ENCODE peak calls at places on chromosomes 6 and 20, in five cellular contexts. T is ovary, Y is OCI-LY7, K is kidney epithelial cell, P is suprapubic skin. F is an unnamed sample.
A peak's percentile ranks its signal among the peaks of the same experiment; 100 is the strongest.

GRCh38 chr6:61909541-61909940 is 376.5 kb downstream of the KHDRBS2 start:
- DNase-seq in P (no peak), K (no peak), Y (no peak), T (no peak), F (no peak)

GRCh38 chr20:24406761-24407550 is 62.5 kb upstream of the SYNDIG1 start:
- DNase-seq in P (no peak), K (no peak), Y (no peak), T (no peak), F (no peak)

GRCh38 chr6:148564494-148564893 is 182.3 kb upstream of the UST start:
- DNase-seq in P (peak; percentile 59), K (no peak), T (no peak), Y (no peak), F (no peak)

GRCh38 chr6:159214281-159214680 is 45.1 kb downstream of the FNDC1 start:
- DNase-seq in P (no peak), Y (no peak), T (no peak), K (no peak), F (no peak)

GRCh38 chr6:25449774-25450173 is 170.6 kb downstream of the CARMIL1 start:
- DNase-seq in Y (no peak), P (no peak), T (no peak), K (no peak), F (peak; percentile 14)

GRCh38 chr6:107711953-107712522 is 112.1 kb downstream of the SCML4 start:
- DNase-seq in P (no peak), T (no peak), K (no peak), Y (no peak), F (no peak)

GRCh38 chr20:49924247-49924646 is 8.9 kb upstream of the SPATA2 start:
- DNase-seq in T (no peak), Y (no peak), P (no peak), K (no peak), F (no peak)

GRCh38 chr6:148747145-148747492 is 289 bp downstream of the UST start:
- DNase-seq in P (peak; percentile 84), Y (no peak), T (peak; percentile 82), K (no peak), F (no peak)

GRCh38 chr6:107061125-107062020 is 33.4 kb downstream of the MTRES1 start:
- DNase-seq in Y (peak; percentile 42), P (no peak), T (no peak), K (no peak), F (no peak)

GRCh38 chr6:137697267-137697938 is 169.7 kb upstream of the TNFAIP3 start:
- DNase-seq in T (peak; percentile 43), Y (no peak), P (no peak), K (peak; percentile 82), F (peak; percentile 45)

GRCh38 chr6:26366504-26366903 is 1.5 kb downstream of the BTN3A2 start:
- DNase-seq in K (no peak), P (no peak), Y (peak; percentile 53), T (no peak), F (no peak)

GRCh38 chr6:65289491-65289890 is 417.5 kb downstream of the EYS start:
- DNase-seq in K (no peak), Y (no peak), P (no peak), T (no peak), F (no peak)

GRCh38 chr6:10510592-10511367 is 10.4 kb upstream of the GCNT2 start:
- DNase-seq in T (no peak), K (no peak), Y (peak; percentile 82), P (no peak), F (peak; percentile 18)

GRCh38 chr20:47784256-47784598 is 1.1 kb downstream of the SULF2 start:
- DNase-seq in K (no peak), T (no peak), P (no peak), Y (no peak), F (no peak)

GRCh38 chr6:36650848-36651247 is 27.7 kb upstream of the CDKN1A start:
- DNase-seq in Y (peak; percentile 83), T (no peak), P (no peak), K (no peak), F (no peak)
- H3K36me3 ChIP-seq in Y (no peaks in the 10 kb centered on the region), T (no peaks in the 10 kb centered on the region), P (no peaks in the 10 kb centered on the region), K (no peaks in the 10 kb centered on the region), F (no peaks in the 10 kb centered on the region)

GRCh38 chr6:164079275-164079600 is 664.7 kb downstream of the QKI start:
- DNase-seq in Y (no peak), T (no peak), K (no peak), P (no peak), F (no peak)

GRCh38 chr6:164078551-164079274 is 664.2 kb downstream of the QKI start:
- DNase-seq in T (no peak), P (no peak), K (no peak), Y (no peak), F (no peak)
- H3K4me3 ChIP-seq in T (no peak overlapping the region), P (no peak overlapping the region), K (no peak overlapping the region), Y (no peak overlapping the region), F (no peak overlapping the region)

GRCh38 chr20:44481719-44482416 is 6.2 kb downstream of the TTPAL start:
- DNase-seq in T (no peak), Y (no peak), K (no peak), P (peak; percentile 6), F (no peak)
- H3K36me3 ChIP-seq in T (no peaks in the 10 kb centered on the region), Y (peaks cover 64% of the 10 kb centered on the region), K (peaks cover 1% of the 10 kb centered on the region), P (peaks cover 51% of the 10 kb centered on the region), F (peaks cover 43% of the 10 kb centered on the region)

GRCh38 chr20:1389703-1390385 is 3.0 kb downstream of the FKBP1A start:
- DNase-seq in P (no peak), T (no peak), Y (no peak), K (no peak), F (no peak)
- H3K4me3 ChIP-seq in P (peak overlapping the region; percentile 6), T (no peak overlapping the region), Y (peak overlapping the region; percentile 37), K (no peak overlapping the region), F (no peak overlapping the region)

DNA sequence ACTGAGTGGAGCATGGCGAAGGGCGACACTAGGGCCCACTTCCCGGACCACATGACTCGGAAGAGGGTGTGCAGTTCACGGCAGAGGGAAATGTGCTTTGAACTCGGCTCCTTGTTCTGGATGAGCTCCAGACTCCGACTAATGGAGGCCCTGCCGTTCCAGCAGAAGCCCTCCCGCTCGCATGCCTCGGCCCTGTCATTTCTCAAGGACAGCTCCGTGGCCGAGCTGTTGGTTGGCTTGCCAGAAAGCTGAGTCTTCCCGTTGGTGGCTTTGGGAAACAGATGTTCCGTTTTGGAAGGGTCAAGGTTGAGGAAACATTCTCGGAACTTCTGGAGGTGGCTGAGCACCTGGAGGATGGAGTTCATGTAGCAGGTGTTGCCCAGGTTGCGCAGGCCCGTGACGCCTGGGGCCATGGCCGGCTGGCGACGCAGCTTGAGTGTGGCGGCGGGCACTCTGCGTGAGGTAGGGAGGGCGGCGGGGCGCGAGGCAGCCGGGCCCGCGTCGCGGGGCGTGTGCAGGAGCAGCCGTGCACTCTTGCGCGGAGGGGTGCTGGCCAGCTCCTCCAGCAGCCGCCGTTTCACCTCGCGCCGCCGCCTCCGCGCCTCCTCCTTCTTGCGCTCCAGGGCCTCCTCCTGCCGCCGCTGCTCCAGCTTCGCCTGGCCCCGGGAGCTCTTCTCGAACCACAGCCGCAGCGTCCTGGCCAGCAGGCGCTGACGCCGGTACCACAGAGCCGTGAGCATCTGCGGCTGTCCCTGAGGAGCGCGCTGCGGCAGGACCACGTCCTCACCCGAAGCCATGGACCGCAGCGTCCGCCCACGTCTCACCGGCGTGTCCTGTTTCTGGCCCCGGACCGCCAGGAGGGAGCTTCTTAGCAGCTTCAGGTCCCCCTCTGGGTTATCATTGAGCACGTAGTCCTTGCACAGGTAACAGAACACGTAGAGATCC is 18.6 kb downstream of the TOMM6 start:
- DNase-seq in K (no peak), Y (no peak), P (no peak), T (no peak), F (no peak)
- H3K36me3 ChIP-seq in K (no peaks in the 10 kb centered on the region), Y (peaks cover 19% of the 10 kb centered on the region), P (peaks cover 14% of the 10 kb centered on the region), T (no peaks in the 10 kb centered on the region), F (no peaks in the 10 kb centered on the region)

F was measured in brain microvascular endothelial cell.